ENCODE peak calls at places on chromosomes 1 and 21, in eight cellular contexts. H is body of pancreas; L is astrocyte; F is activated T-cell treated with anti-CD3 and anti-CD28 coated beads for 1 hour; N is RPMI7951; X is activated naive CD8-positive, alpha-beta T cell treated with anti-CD3 and anti-CD28 coated beads, Interleukin-2, amount 50 U/mL, for 24 hours; J is HL-60; E is psoas muscle. T is an unnamed sample.

GRCh38 chr1:225539069-225539468 is 111.2 kb upstream of the LBR start:
- DNase-seq in H (no peak), L (peak), F (no peak), N (no peak), X (no peak), J (no peak), E (no peak), T (no peak)

GRCh38 chr1:195663549-195664280 is 944.5 kb downstream of the KCNT2 start:
- DNase-seq in H (no peak), L (peak), F (no peak), N (peak), X (no peak), J (no peak), E (no peak), T (no peak)

GRCh38 chr21:45139473-45139872 is 65.1 kb downstream of the ADARB1 start:
- DNase-seq in H (no peak), L (no peak), F (no peak), N (no peak), X (no peak), J (peak), E (no peak), T (no peak)

GRCh38 chr21:39182484-39183271 is 573 bp downstream of the PSMG1 start:
- DNase-seq in H (no peak), L (no peak), F (no peak), N (peak), X (peak), J (peak), E (no peak), T (peak)

GRCh38 chr1:8552135-8552534 is 234.2 kb downstream of the SLC45A1 start:
- DNase-seq in H (no peak), L (no peak), F (no peak), N (no peak), X (no peak), J (no peak), E (no peak), T (no peak)

GRCh38 chr1:207335695-207336363 is 14.4 kb downstream of the CD55 start:
- DNase-seq in H (no peak), L (no peak), F (no peak), N (no peak), X (no peak), J (peak), E (no peak), T (no peak)

GRCh38 chr1:59089922-59090457 is 206.9 kb upstream of the FGGY start:
- DNase-seq in H (no peak), L (no peak), F (no peak), N (no peak), X (no peak), J (no peak), E (no peak), T (no peak)

GRCh38 chr1:67700692-67701410 is 15.8 kb downstream of the GADD45A start:
- DNase-seq in H (no peak), L (peak), F (no peak), N (peak), X (peak), J (no peak), E (no peak), T (no peak)

GRCh38 chr1:212515329-212515760 is 82.6 kb downstream of the NENF start:
- DNase-seq in H (no peak), L (no peak), F (no peak), N (no peak), X (no peak), J (no peak), E (no peak), T (no peak)

GRCh38 chr1:208988811-208989222 is 594.7 kb upstream of the CAMK1G start:
- DNase-seq in H (peak), L (peak), F (peak), N (peak), X (no peak), J (peak), E (no peak), T (no peak)

GRCh38 chr1:36624466-36624865 is 141.8 kb upstream of the CSF3R start:
- DNase-seq in H (no peak), L (no peak), F (no peak), N (no peak), X (no peak), J (no peak), E (no peak), T (no peak)

GRCh38 chr1:226337294-226337870 is 28.4 kb upstream of the LIN9 start:
- DNase-seq in H (no peak), L (no peak), F (no peak), N (no peak), X (no peak), J (no peak), E (no peak), T (no peak)

GRCh38 chr1:30411206-30411605 is 312.2 kb downstream of the MATN1 start:
- DNase-seq in H (no peak), L (no peak), F (no peak), N (no peak), X (no peak), J (no peak), E (no peak), T (no peak)

GRCh38 chr1:10573446-10573845 is 98.7 kb downstream of the PEX14 start:
- DNase-seq in H (no peak), L (peak), F (no peak), N (no peak), X (no peak), J (no peak), E (no peak), T (no peak)

GRCh38 chr21:33418686-33419085 is 15.5 kb downstream of the IFNGR2 start:
- DNase-seq in H (peak), L (no peak), F (no peak), N (no peak), X (no peak), J (no peak), E (peak), T (no peak)

GRCh38 chr1:172883387-172883791 is 167.4 kb downstream of the TNFSF18 start:
- DNase-seq in H (no peak), L (peak), F (no peak), N (no peak), X (no peak), J (no peak), E (no peak), T (no peak)

GRCh38 chr1:220113136-220113695 is 19.3 kb downstream of the IARS2 start:
- DNase-seq in H (no peak), L (no peak), F (no peak), N (peak), X (no peak), J (peak), E (no peak), T (no peak)

GRCh38 chr1:96536576-96536975 is 185.0 kb upstream of the PTBP2 start:
- DNase-seq in H (no peak), L (no peak), F (no peak), N (no peak), X (no peak), J (no peak), E (no peak), T (no peak)

GRCh38 chr1:154413177-154413576 is 8.0 kb downstream of the IL6R start:
- DNase-seq in H (no peak), L (no peak), F (no peak), N (no peak), X (no peak), J (no peak), E (no peak), T (no peak)

GRCh38 chr1:9845914-9846313 is 22.1 kb upstream of the CLSTN1 start:
- DNase-seq in H (no peak), L (no peak), F (no peak), N (no peak), X (no peak), J (peak), E (no peak), T (no peak)

GRCh38 chr1:163202833-163203451 is at the start of gene RGS5:
- DNase-seq in H (no peak), L (peak), F (no peak), N (peak), X (no peak), J (no peak), E (no peak), T (no peak)

GRCh38 chr1:226820935-226821718 is 49.3 kb upstream of the PSEN2 start:
- DNase-seq in H (peak), L (peak), F (no peak), N (peak), X (no peak), J (no peak), E (peak), T (no peak)

GRCh38 chr1:73800376-73800775 is 397.6 kb downstream of the LRRIQ3 start:
- DNase-seq in H (no peak), L (peak), F (no peak), N (no peak), X (no peak), J (no peak), E (no peak), T (no peak)

T was measured in effector CD8-positive, alpha-beta T cell.